ENCODE peak calls at places on chromosomes 3 and 15, in four cellular contexts. T is mesendoderm, K is IMR-90, U is AG10803. M is an unnamed sample.

GRCh38 chr15:28935316-28935715 is 49.5 kb downstream of the APBA2 start:
- DNase-seq in U (no peak), T (peak; percentile 72), K (no peak), M (no peak)

GRCh38 chr3:170038434-170039110 is 777 bp downstream of the GPR160 start:
- DNase-seq in T (peak; percentile 61), K (no peak), U (no peak), M (no peak)

GRCh38 chr15:94263341-94264273 is 32.2 kb downstream of the MCTP2 start:
- DNase-seq in U (peak; percentile 81), K (peak; percentile 48), T (no peak), M (no peak)

GRCh38 chr15:77012868-77013267 is 17.9 kb downstream of the PSTPIP1 start:
- DNase-seq in K (no peak), U (no peak), T (no peak), M (no peak)

GRCh38 chr3:100129944-100130343 is 15.6 kb upstream of the FILIP1L start:
- DNase-seq in T (no peak), K (no peak), U (no peak), M (no peak)

GRCh38 chr3:172708905-172709775 is 1.7 kb downstream of the NCEH1 start:
- DNase-seq in U (no peak), K (peak; percentile 12), T (peak; percentile 6), M (no peak)

GRCh38 chr15:95208988-95209387 is 977.6 kb downstream of the MCTP2 start:
- DNase-seq in K (peak; percentile 31), U (peak; percentile 12), T (no peak), M (no peak)

GRCh38 chr15:77722759-77723460 is 90.2 kb upstream of the LINGO1 start:
- DNase-seq in T (peak; percentile 53), K (no peak), U (no peak), M (no peak)

GRCh38 chr15:99129644-99130043 is 24.8 kb downstream of the SYNM start:
- DNase-seq in U (no peak), T (no peak), K (no peak), M (no peak)

GRCh38 chr15:81296673-81297072 is 27.3 kb downstream of the STARD5 start:
- DNase-seq in K (no peak), T (peak; percentile 54), U (no peak), M (no peak)

GRCh38 chr3:61532739-61533500 is 28.5 kb upstream of the PTPRG start:
- DNase-seq in K (no peak), T (peak; percentile 34), U (no peak), M (no peak)

GRCh38 chr15:40388941-40389823 is 6.7 kb downstream of the KNSTRN start:
- DNase-seq in K (no peak), U (no peak), T (no peak), M (no peak)

GRCh38 chr15:52331490-52332240 is 36.1 kb upstream of the MYO5C start:
- DNase-seq in T (peak; percentile 62), K (peak; percentile 54), U (peak; percentile 54), M (peak; percentile 50)

GRCh38 chr3:179788996-179789395 is 136.2 kb downstream of the USP13 start:
- DNase-seq in U (no peak), K (no peak), T (no peak), M (no peak)

GRCh38 chr15:74829500-74829899 is 3.1 kb downstream of the CPLX3 start:
- DNase-seq in U (peak; percentile 5), T (no peak), K (peak; percentile 22), M (no peak)

GRCh38 chr3:78906245-78906644 is 861.6 kb downstream of the ROBO1 start:
- DNase-seq in U (no peak), K (no peak), T (no peak), M (no peak)

GRCh38 chr15:25690673-25691543 is 172.2 kb downstream of the ATP10A start:
- DNase-seq in U (peak; percentile 88), T (no peak), K (peak; percentile 86), M (no peak)

GRCh38 chr15:34366271-34367043 is 539 bp downstream of the LPCAT4 start:
- DNase-seq in K (peak; percentile 36), U (peak; percentile 20), T (peak; percentile 97), M (peak; percentile 37)

GRCh38 chr15:74378853-74379252 is 11.4 kb upstream of the CYP11A1 start:
- DNase-seq in T (no peak), U (peak; percentile 61), K (peak; percentile 77), M (peak; percentile 40)

GRCh38 chr15:73333001-73333400 is 35.8 kb downstream of the HCN4 start:
- DNase-seq in K (no peak), U (no peak), T (no peak), M (no peak)

GRCh38 chr3:44232407-44232806 is 9.3 kb upstream of the TOPAZ1 start:
- DNase-seq in K (no peak), T (no peak), U (no peak), M (no peak)

GRCh38 chr15:96521386-96521785 is 190.9 kb downstream of the NR2F2 start:
- DNase-seq in U (no peak), T (no peak), K (no peak), M (no peak)

GRCh38 chr15:64623347-64624024 is 151.9 kb downstream of the RBPMS2 start:
- DNase-seq in T (no peak), U (peak; percentile 85), K (peak; percentile 24), M (no peak)

GRCh38 chr3:66486646-66487045 is 14.2 kb downstream of the LRIG1 start:
- DNase-seq in U (peak; percentile 90), K (peak; percentile 89), T (no peak), M (no peak)

GRCh38 chr3:6180171-6180570 is 680.7 kb upstream of the GRM7 start:
- DNase-seq in T (no peak), U (no peak), K (no peak), M (peak; percentile 46)

GRCh38 chr3:14472471-14473351 is 67.4 kb downstream of the GRIP2 start:
- DNase-seq in U (peak; percentile 85), K (peak; percentile 92), T (peak; percentile 88), M (peak; percentile 96)

GRCh38 chr3:60523536-60523935 is 727.7 kb downstream of the FHIT start:
- DNase-seq in K (no peak), U (no peak), T (no peak), M (no peak)

GRCh38 chr15:37135225-37135624 is 34.9 kb upstream of the MEIS2 start:
- DNase-seq in U (no peak), T (peak; percentile 59), K (no peak), M (no peak)

GRCh38 chr15:48547305-48547704 is 98.2 kb downstream of the FBN1 start:
- DNase-seq in U (peak; percentile 72), T (no peak), K (peak; percentile 72), M (no peak)

GRCh38 chr3:186930639-186931486 is 537 bp downstream of the ST6GAL1 start:
- DNase-seq in K (peak; percentile 34), T (peak; percentile 95), U (peak; percentile 12), M (peak; percentile 43)

GRCh38 chr15:60957111-60957510 is 272.0 kb downstream of the RORA start:
- DNase-seq in K (no peak), T (no peak), U (no peak), M (no peak)

GRCh38 chr15:58584789-58585461 is 153.1 kb downstream of the LIPC start:
- DNase-seq in T (no peak), K (no peak), U (no peak), M (no peak)

GRCh38 chr15:25787855-25788521 is 75.1 kb downstream of the ATP10A start:
- DNase-seq in K (peak; percentile 63), U (peak; percentile 73), T (no peak), M (peak; percentile 64)

GRCh38 chr15:55789066-55789660 is 46.2 kb upstream of the PRTG start:
- DNase-seq in T (peak; percentile 69), U (no peak), K (no peak), M (peak; percentile 51)

GRCh38 chr3:10917176-10917575 is 75.4 kb upstream of the SLC6A1 start:
- DNase-seq in K (no peak), U (no peak), T (no peak), M (peak; percentile 66)

GRCh38 chr15:31046759-31047359 is 54.7 kb downstream of the TRPM1 start:
- DNase-seq in K (no peak), T (no peak), U (no peak), M (no peak)

DNA sequence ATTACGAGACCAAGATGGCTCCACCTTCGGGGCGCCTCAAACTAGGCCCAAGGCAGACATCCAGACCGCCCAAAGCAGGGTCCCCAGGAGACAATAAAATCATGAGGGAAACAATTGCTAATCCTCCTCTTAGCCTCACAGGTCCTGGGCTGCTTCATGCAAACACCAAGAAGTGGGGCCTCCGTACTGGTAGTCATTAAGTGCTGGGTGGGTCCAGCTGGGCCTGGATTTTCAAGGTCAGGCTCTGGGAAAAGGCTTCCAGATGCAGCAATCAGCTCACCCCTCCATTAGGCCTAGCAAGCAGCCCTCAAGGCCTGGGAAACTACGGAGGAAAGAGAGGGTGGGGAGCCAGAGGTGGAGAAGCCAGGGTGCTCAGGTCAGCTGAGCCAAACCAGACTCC is 634 bp downstream of the FBXL22 start:
- DNase-seq in K (no peak), T (no peak), U (no peak), M (no peak)
- H3K4me3 ChIP-seq in K (no peak overlapping the region), T (no peak overlapping the region), U (no peak overlapping the region), M (no peak overlapping the region)

DNA sequence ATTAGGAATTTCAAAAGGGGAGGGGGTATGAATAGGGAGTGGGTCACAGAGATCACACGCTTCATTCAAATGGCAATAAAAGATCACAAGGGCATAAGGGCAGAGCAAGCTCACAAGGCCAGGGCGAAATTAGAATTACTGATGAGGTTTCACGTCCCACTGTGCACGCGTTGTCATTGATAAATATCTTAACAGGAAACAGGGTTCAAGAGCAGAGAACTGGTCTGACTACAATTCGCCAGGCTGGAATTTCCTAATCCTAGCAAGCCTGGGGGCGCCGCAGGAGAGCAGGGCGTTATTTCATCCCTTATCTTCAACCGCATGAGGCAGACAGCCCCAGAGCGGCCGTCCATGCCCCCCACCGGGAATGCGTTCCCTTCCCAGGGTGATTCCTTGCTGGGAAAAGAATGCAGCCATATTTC is 18.1 kb upstream of the SMCO1 start:
- DNase-seq in T (peak; percentile 76), U (no peak), K (no peak), M (no peak)
- H3K4me3 ChIP-seq in T (no peak overlapping the region), U (no peak overlapping the region), K (no peak overlapping the region), M (no peak overlapping the region)

GRCh38 chr3:53192608-53193007 is 31.6 kb downstream of the PRKCD start:
- DNase-seq in K (no peak), U (no peak), T (no peak), M (no peak)
- H3K4me3 ChIP-seq in K (no peak overlapping the region), U (no peak overlapping the region), T (no peak overlapping the region), M (no peak overlapping the region)

DNA sequence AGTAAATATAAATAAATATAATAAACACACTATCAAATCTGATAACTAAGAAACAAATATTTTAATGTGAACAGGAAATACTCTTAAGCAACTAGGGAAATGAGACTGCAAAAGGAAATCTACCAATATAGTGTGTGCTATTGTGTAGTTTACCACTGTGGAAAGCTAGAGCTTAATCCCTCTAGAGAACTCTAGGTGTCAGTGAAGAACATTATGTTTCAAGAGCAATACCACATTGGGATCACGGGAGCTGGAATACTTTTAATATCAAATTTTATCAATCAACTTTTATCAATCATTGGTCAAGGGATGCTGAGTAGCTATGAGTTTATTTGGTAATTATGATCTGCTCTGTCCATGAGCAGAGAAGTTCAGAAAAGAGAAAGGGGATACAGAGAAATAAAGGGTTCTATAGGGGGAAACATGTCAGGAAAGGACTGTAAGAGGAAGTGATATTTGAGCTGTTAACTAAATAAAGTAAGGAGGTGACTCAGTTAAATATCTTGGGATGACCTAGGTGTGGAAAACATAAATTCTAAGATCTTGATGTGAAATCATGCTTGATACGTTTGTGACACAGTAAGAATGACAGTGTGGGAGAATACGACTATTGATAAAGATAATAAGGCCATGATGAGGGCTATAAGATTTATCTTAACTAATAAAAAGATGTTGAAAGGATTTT is 762.2 kb upstream of the ALCAM start:
- DNase-seq in U (peak; percentile 30), T (peak; percentile 15), K (peak; percentile 48), M (peak; percentile 5)
- H3K4me3 ChIP-seq in U (no peak overlapping the region), T (no peak overlapping the region), K (no peak overlapping the region), M (no peak overlapping the region)